ENCODE peak calls at places on chromosomes 3 and 15, in five cellular contexts. F, H, X, W and P are unnamed samples.

GRCh38 chr3:124510290-124510689 is 220.0 kb upstream of the UMPS start:
- DNase-seq in W (no peak), F (peak), X (peak), H (peak), P (no peak)

GRCh38 chr3:50655009-50655830 is 19.5 kb upstream of the DOCK3 start:
- DNase-seq in W (no peak), X (no peak), H (peak), F (peak), P (no peak)

GRCh38 chr3:11305509-11305908 is 33.3 kb downstream of the ATG7 start:
- DNase-seq in X (no peak), H (no peak), F (peak), W (no peak), P (no peak)

GRCh38 chr3:105957722-105958121 is 88.9 kb upstream of the CBLB start:
- DNase-seq in X (peak), W (no peak), H (peak), F (peak), P (peak)

GRCh38 chr15:41523097-41523496 is 9.5 kb upstream of the LTK start:
- DNase-seq in X (peak), H (no peak), W (no peak), F (no peak), P (no peak)

GRCh38 chr3:66428733-66429132 is 72.1 kb downstream of the LRIG1 start:
- DNase-seq in H (peak), F (peak), X (peak), W (no peak), P (peak)

GRCh38 chr15:78673917-78674444 is 33.0 kb upstream of the CHRNB4 start:
- DNase-seq in X (no peak), F (no peak), H (no peak), W (no peak), P (no peak)

GRCh38 chr15:60591491-60592385 is 112.8 kb upstream of the ICE2 start:
- DNase-seq in H (no peak), F (peak), W (no peak), X (no peak), P (no peak)

GRCh38 chr3:40841570-40842109 is 316.9 kb downstream of the ZNF621 start:
- DNase-seq in W (no peak), X (no peak), F (no peak), H (no peak), P (no peak)

GRCh38 chr3:12231481-12231880 is 57.4 kb upstream of the PPARG start:
- DNase-seq in W (no peak), F (no peak), H (peak), X (peak), P (no peak)

GRCh38 chr3:158659454-158660237 is 12.8 kb downstream of the LXN start:
- DNase-seq in W (no peak), H (peak), F (peak), X (peak), P (peak)

GRCh38 chr3:39590776-39591175 is 123.3 kb downstream of the MOBP start:
- DNase-seq in W (no peak), H (no peak), X (no peak), F (no peak), P (no peak)

GRCh38 chr15:39908186-39908585 is 11.9 kb downstream of the GPR176 start:
- DNase-seq in W (no peak), F (peak), X (peak), H (peak), P (peak)

GRCh38 chr3:54857343-54857742 is 70.5 kb downstream of the LRTM1 start:
- DNase-seq in X (no peak), H (no peak), W (no peak), F (no peak), P (peak)

GRCh38 chr3:5126586-5126985 is 4.5 kb downstream of the ARL8B start:
- DNase-seq in W (no peak), X (no peak), F (peak), H (peak), P (peak)

GRCh38 chr3:144497452-144497851 is 525.8 kb downstream of the DIPK2A start:
- DNase-seq in W (no peak), X (no peak), F (no peak), H (no peak), P (no peak)

GRCh38 chr3:55511895-55512585 is 24.9 kb upstream of the WNT5A start:
- DNase-seq in F (peak), X (peak), H (peak), W (no peak), P (no peak)

GRCh38 chr3:87576752-87577151 is 300.4 kb upstream of the POU1F1 start:
- DNase-seq in H (no peak), F (no peak), X (no peak), W (no peak), P (no peak)

GRCh38 chr15:52336530-52336929 is 40.9 kb upstream of the MYO5C start:
- DNase-seq in X (no peak), H (no peak), F (no peak), W (no peak), P (no peak)

GRCh38 chr3:47780727-47781325 is 867 bp downstream of the SMARCC1 start:
- DNase-seq in X (peak), W (no peak), H (peak), F (peak), P (peak)

GRCh38 chr15:42427429-42428223 is 63.3 kb downstream of the ZNF106 start:
- DNase-seq in W (no peak), F (peak), X (peak), H (peak), P (peak)

GRCh38 chr3:150149651-150150051 is 179.0 kb upstream of the PFN2 start:
- DNase-seq in F (peak), X (peak), H (peak), W (no peak), P (peak)

GRCh38 chr3:195254454-195255175 is 16.3 kb downstream of the XXYLT1 start:
- DNase-seq in W (no peak), F (no peak), H (no peak), X (no peak), P (no peak)

GRCh38 chr3:111373861-111374260 is 168.1 kb upstream of the CD96 start:
- DNase-seq in F (peak), W (no peak), H (no peak), X (peak), P (no peak)

GRCh38 chr15:55348281-55348778 is 29.3 kb downstream of the PIGB start:
- DNase-seq in X (no peak), F (no peak), H (no peak), W (no peak), P (no peak)

GRCh38 chr3:49869525-49870126 is at the start of gene CAMKV:
- DNase-seq in H (no peak), W (no peak), X (no peak), F (no peak), P (no peak)

GRCh38 chr3:192122832-192123594 is 604.3 kb downstream of the FGF12 start:
- DNase-seq in X (peak), F (peak), H (no peak), W (no peak), P (no peak)

GRCh38 chr15:33874156-33874555 is 94.1 kb upstream of the CHRM5 start:
- DNase-seq in H (no peak), X (no peak), W (no peak), F (no peak), P (peak)

GRCh38 chr15:82664021-82664420 is 16.9 kb upstream of the CPEB1 start:
- DNase-seq in F (no peak), W (no peak), H (no peak), X (no peak), P (no peak)

GRCh38 chr15:50280271-50280670 is 14.7 kb upstream of the HDC start:
- DNase-seq in F (no peak), W (no peak), H (no peak), X (peak), P (peak)

GRCh38 chr3:10804183-10804648 is 11.8 kb upstream of the SLC6A11 start:
- DNase-seq in X (no peak), F (no peak), W (no peak), H (peak), P (peak)

GRCh38 chr3:87575538-87575937 is 299.2 kb upstream of the POU1F1 start:
- DNase-seq in H (no peak), F (no peak), W (no peak), X (no peak), P (no peak)

GRCh38 chr15:68484220-68484619 is 52.3 kb upstream of the ITGA11 start:
- DNase-seq in W (no peak), X (no peak), F (no peak), H (no peak), P (no peak)

GRCh38 chr3:52429779-52430415 is 15.0 kb downstream of the SEMA3G start:
- DNase-seq in F (peak), W (no peak), H (no peak), X (no peak), P (no peak)

GRCh38 chr3:188472331-188472730 is 318.4 kb downstream of the LPP start:
- DNase-seq in X (peak), F (peak), W (no peak), H (no peak), P (no peak)

GRCh38 chr3:65888980-65889706 is 149.6 kb downstream of the MAGI1 start:
- DNase-seq in F (peak), H (peak), X (peak), W (no peak), P (peak)

GRCh38 chr3:119342176-119342575 is 48.0 kb downstream of the ARHGAP31 start:
- DNase-seq in W (no peak), X (no peak), F (no peak), H (peak), P (no peak)
- TF ChIP-seq CTCF in W (no peak), X (no peak), F (no peak), H (no peak), P (no peak)

GRCh38 chr15:100131321-100132224 is 210.2 kb downstream of the ADAMTS17 start:
- DNase-seq in X (peak), H (no peak), F (peak), W (no peak), P (no peak)
- TF ChIP-seq CTCF in X (peak), H (no peak), F (peak), W (peak), P (no peak)

DNA sequence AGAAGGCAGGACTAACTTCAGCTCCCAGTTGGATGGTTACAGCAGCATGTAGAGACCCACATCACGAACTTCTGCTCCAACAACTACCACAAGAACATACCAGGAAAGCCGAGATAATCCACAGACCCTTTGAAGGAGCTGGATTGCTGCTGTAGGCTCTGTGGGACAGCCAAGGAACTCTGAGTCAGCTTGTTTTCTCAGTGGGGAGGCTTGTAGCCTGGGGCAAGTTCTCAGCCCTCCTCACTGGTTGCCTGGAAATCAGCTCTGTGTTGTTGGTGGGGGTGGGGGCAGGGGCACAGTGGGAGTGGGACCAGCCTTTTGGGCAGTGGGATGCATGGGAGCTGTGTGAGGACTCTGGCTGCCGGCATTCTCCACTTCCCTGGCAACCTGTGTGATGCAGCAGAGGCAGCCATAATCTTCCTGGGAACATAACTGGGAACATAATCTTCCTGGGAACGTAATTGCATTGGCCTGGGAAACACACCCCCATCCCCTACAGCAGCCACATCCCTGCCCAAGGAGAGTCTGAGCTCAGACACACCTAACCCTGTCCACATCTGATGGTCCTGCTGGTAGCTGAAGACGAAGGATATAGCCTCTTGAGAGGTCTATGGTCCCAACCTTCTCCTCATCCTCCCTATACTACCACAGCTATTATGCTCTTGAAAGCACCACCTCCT is 153.1 kb downstream of the PEAK1 start:
- DNase-seq in H (peak), W (peak), X (peak), F (peak), P (peak)
- TF ChIP-seq CTCF in H (no peak), W (no peak), X (no peak), F (no peak), P (no peak)

GRCh38 chr3:8756671-8757070 is 12.7 kb downstream of the OXTR start:
- DNase-seq in W (no peak), F (peak), X (no peak), H (peak), P (no peak)

GRCh38 chr3:8757551-8758518 is 11.6 kb downstream of the OXTR start:
- DNase-seq in X (peak), H (peak), W (no peak), F (peak), P (peak)

GRCh38 chr3:8752832-8753231 is 16.6 kb downstream of the OXTR start:
- DNase-seq in W (no peak), F (no peak), X (no peak), H (no peak), P (no peak)

GRCh38 chr3:8755097-8755496 is 14.3 kb downstream of the OXTR start:
- DNase-seq in X (no peak), H (no peak), W (no peak), F (no peak), P (no peak)

DNA sequence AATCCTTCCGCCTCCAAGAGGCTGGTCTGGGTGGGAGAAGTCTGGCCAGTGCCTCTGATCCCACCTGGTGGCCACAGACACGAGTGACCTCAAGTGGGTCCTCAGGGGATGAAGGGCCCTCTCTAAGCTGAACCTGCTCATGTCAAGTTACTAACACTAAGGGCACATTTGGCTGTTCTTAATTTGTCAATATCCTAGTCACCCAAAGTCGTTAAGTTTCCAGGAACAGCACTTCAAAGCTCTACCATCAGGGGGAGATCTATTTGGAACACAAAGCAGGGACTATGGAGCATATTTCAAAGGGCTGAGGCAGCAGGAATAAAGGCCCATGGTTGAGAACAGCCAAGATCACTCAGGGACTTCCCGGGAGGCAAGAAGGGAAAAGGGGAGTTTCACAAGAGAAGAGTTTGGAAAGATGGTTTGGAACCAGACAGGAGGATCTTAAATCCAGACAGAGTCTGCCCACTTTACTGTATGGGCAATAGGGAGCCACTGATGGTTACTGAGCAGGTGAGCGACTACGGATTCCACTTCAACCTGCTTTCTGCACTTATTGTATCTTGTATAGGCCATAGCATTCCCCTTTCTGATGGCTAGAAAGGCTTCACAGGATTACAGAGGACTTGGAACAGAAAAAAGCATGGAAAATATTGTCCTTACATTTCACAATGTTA is 13.7 kb downstream of the OXTR start:
- DNase-seq in X (no peak), F (peak), W (no peak), H (no peak), P (peak)
- TF ChIP-seq CTCF in X (peak), F (peak), W (peak), H (peak), P (no peak)

GRCh38 chr15:63056843-63057242 is 14.3 kb downstream of the TPM1 start:
- DNase-seq in W (no peak), F (peak), H (no peak), X (peak), P (no peak)
- TF ChIP-seq CTCF in W (no peak), F (no peak), H (no peak), X (no peak), P (no peak)

GRCh38 chr15:48967336-48967735 is 3.6 kb upstream of the SHC4 start:
- DNase-seq in W (no peak), F (no peak), H (no peak), X (no peak), P (no peak)

GRCh38 chr15:48964898-48965297 is 1.2 kb upstream of the SHC4 start:
- DNase-seq in W (no peak), F (no peak), H (no peak), X (no peak), P (no peak)

GRCh38 chr15:48968066-48968465 is 4.3 kb upstream of the SHC4 start:
- DNase-seq in X (no peak), W (no peak), F (no peak), H (no peak), P (no peak)

GRCh38 chr15:48966595-48967301 is 3.0 kb upstream of the SHC4 start:
- DNase-seq in X (peak), F (peak), W (no peak), H (peak), P (no peak)

DNA sequence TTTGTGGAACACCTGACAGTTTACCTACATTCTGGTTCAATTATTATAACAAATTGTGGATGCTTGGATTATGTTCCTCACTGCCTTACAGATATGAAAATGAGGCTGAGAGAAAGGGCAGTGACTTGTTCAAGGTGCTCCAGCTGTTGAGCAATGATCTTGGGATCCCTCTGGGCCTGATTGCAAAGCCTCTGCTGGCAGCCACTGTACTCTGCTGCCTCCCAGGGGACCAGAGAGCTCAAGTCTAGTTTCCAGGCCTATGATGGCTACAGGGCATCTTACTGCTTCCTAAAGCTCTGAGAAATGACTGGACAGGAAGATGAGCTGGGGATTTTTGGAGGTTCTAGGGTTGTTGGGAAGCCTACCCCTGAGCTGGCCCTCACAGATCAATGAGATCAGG is 2.3 kb upstream of the SHC4 start:
- DNase-seq in H (peak), F (peak), W (no peak), X (peak), P (peak)
- TF ChIP-seq CTCF in H (peak), F (peak), W (peak), X (peak), P (peak)

DNA sequence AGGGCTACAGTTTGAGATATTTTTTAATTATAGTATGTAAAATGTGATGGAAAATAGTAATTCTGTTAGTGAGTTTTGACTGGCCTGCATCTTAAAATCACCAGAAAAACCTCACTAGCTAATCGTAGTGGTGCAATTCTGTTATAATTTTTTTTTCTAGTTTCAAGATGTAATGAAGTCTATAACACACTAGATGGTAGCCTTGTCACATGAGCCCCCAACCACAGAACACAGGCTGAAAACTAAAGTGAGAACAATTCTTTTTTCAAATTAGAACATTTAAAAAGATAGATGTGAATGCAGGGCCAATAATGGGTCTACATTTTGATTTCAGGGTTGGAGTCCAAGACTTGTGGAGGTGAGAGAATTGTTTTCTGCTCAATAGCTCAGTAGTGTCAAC is 83.3 kb upstream of the KCNH8 start:
- DNase-seq in X (no peak), F (no peak), W (no peak), H (no peak), P (peak)
- TF ChIP-seq CTCF in X (no peak), F (no peak), W (peak), H (no peak), P (peak)

GRCh38 chr3:126567696-126568438 is 9.1 kb upstream of the C3orf22 start:
- DNase-seq in W (no peak), H (no peak), F (no peak), X (no peak), P (peak)
- TF ChIP-seq CTCF in W (peak), H (no peak), F (no peak), X (no peak), P (no peak)